ENCODE peak calls at places on chromosome 13, in seven cellular contexts. J is substantia nigra, T is hepatic stellate cell, R is NCI-H2081, C is fibroblast of the aortic adventitia, U is retina, M is GM23338. P is an unnamed sample.

GRCh38 chr13:91375119-91375729 is 23.2 kb upstream of the GPC5 start:
- DNase-seq in J (no peak), T (no peak), R (no peak), C (peak), U (no peak), M (peak), P (peak)

GRCh38 chr13:52195052-52195837 is 35.8 kb upstream of the NEK3 start:
- DNase-seq in J (peak), T (peak), R (no peak), C (peak), U (peak), M (peak), P (peak)

GRCh38 chr13:100650321-100650720 is 24.3 kb downstream of the TMTC4 start:
- DNase-seq in J (peak), T (no peak), R (peak), C (no peak), U (no peak), M (no peak), P (peak)

GRCh38 chr13:94595006-94595942 is 678 bp downstream of the TGDS start:
- DNase-seq in J (no peak), T (peak), R (no peak), C (peak), U (no peak), M (peak), P (no peak)

GRCh38 chr13:76711515-76712182 is 174.6 kb downstream of the KCTD12 start:
- DNase-seq in J (no peak), T (no peak), R (no peak), C (peak), U (no peak), M (no peak), P (peak)

GRCh38 chr13:109547942-109548860 is 238.2 kb downstream of the IRS2 start:
- DNase-seq in J (no peak), T (no peak), R (no peak), C (no peak), U (no peak), M (no peak), P (no peak)

GRCh38 chr13:32838985-32839384 is 177.2 kb upstream of the KL start:
- DNase-seq in J (no peak), T (peak), R (peak), C (no peak), U (no peak), M (no peak), P (peak)

GRCh38 chr13:93797463-93797862 is 570.9 kb downstream of the GPC6 start:
- DNase-seq in J (no peak), T (no peak), R (no peak), C (no peak), U (no peak), M (no peak), P (no peak)

GRCh38 chr13:89628567-89628966 is 1718.9 kb upstream of the MIR17HG start:
- DNase-seq in J (no peak), T (no peak), R (no peak), C (no peak), U (no peak), M (no peak), P (no peak)

GRCh38 chr13:31998131-31998530 is 33.4 kb upstream of the FRY start:
- DNase-seq in J (no peak), T (no peak), R (no peak), C (peak), U (no peak), M (peak), P (no peak)

GRCh38 chr13:87614276-87614675 is 56.9 kb upstream of the SLITRK5 start:
- DNase-seq in J (no peak), T (no peak), R (no peak), C (no peak), U (no peak), M (no peak), P (no peak)

GRCh38 chr13:19185086-19185864 is 3.7 kb upstream of the TUBA3C start:
- DNase-seq in J (no peak), T (no peak), R (no peak), C (no peak), U (no peak), M (no peak), P (no peak)

GRCh38 chr13:110756268-110756667 is 42.8 kb downstream of the ING1 start:
- DNase-seq in J (no peak), T (no peak), R (no peak), C (peak), U (no peak), M (peak), P (no peak)

GRCh38 chr13:99214232-99214631 is 13.6 kb downstream of the UBAC2 start:
- DNase-seq in J (no peak), T (no peak), R (no peak), C (no peak), U (peak), M (peak), P (no peak)

GRCh38 chr13:23979361-23980159 is 82.3 kb upstream of the C1QTNF9B start:
- DNase-seq in J (peak), T (peak), R (no peak), C (peak), U (peak), M (peak), P (peak)

GRCh38 chr13:85586422-85586831 is 212.8 kb downstream of the SLITRK6 start:
- DNase-seq in J (no peak), T (no peak), R (no peak), C (peak), U (no peak), M (no peak), P (no peak)

GRCh38 chr13:95239293-95239692 is 62.0 kb downstream of the ABCC4 start:
- DNase-seq in J (no peak), T (no peak), R (no peak), C (peak), U (no peak), M (no peak), P (no peak)

GRCh38 chr13:59721889-59722579 is 441.7 kb downstream of the DIAPH3 start:
- DNase-seq in J (no peak), T (no peak), R (no peak), C (no peak), U (no peak), M (no peak), P (no peak)

GRCh38 chr13:67343777-67344176 is 113.6 kb upstream of the PCDH9 start:
- DNase-seq in J (no peak), T (no peak), R (no peak), C (no peak), U (no peak), M (peak), P (no peak)

GRCh38 chr13:73325351-73326214 is 266.8 kb downstream of the KLF5 start:
- DNase-seq in J (no peak), T (no peak), R (no peak), C (no peak), U (no peak), M (no peak), P (no peak)

GRCh38 chr13:32528358-32528757 is 10.2 kb downstream of the N4BP2L2 start:
- DNase-seq in J (no peak), T (peak), R (no peak), C (peak), U (no peak), M (no peak), P (no peak)

P was measured in globus pallidus.